ENCODE peak calls at places on chromosome 9, in seven cellular contexts. F, A, N, V, K, H and U are unnamed samples.

GRCh38 chr9:131554088-131554864 is 9.0 kb downstream of the PRRT1B start:
- DNase-seq in A (no peak), K (no peak), N (no peak), V (no peak), H (no peak), F (no peak), U (no peak)

GRCh38 chr9:136726631-136727191 is 14.3 kb downstream of the DIPK1B start:
- DNase-seq in N (peak), H (peak), K (no peak), F (no peak), V (peak), A (peak), U (peak)

GRCh38 chr9:15295761-15296405 is 11.1 kb downstream of the TTC39B start:
- DNase-seq in H (peak), A (no peak), K (peak), N (no peak), F (no peak), V (peak), U (peak)

GRCh38 chr9:124613849-124614248 is 106.7 kb upstream of the NR5A1 start:
- DNase-seq in K (no peak), V (no peak), F (no peak), H (no peak), A (no peak), N (no peak), U (no peak)

GRCh38 chr9:93096131-93096802 is at the start of gene CARD19:
- DNase-seq in V (peak), F (no peak), N (peak), K (peak), H (peak), A (peak), U (no peak)

GRCh38 chr9:130667117-130667430 is 2.7 kb downstream of the PRDM12 start:
- DNase-seq in F (no peak), H (no peak), V (no peak), A (no peak), K (no peak), N (no peak), U (no peak)

GRCh38 chr9:133188006-133188842 is 20.8 kb downstream of the OBP2B start:
- DNase-seq in H (no peak), K (peak), F (peak), A (no peak), V (no peak), N (no peak), U (no peak)

GRCh38 chr9:124339603-124340146 is 75.6 kb downstream of the PSMB7 start:
- DNase-seq in N (no peak), H (no peak), F (no peak), V (no peak), K (no peak), A (no peak), U (no peak)

GRCh38 chr9:33797837-33798236 is 2.5 kb downstream of the PRSS3 start:
- DNase-seq in A (no peak), K (no peak), F (no peak), H (no peak), V (no peak), N (no peak), U (no peak)

GRCh38 chr9:34558911-34559615 is 30.5 kb downstream of the CNTFR start:
- DNase-seq in K (no peak), F (no peak), V (no peak), H (no peak), N (no peak), A (no peak), U (no peak)

GRCh38 chr9:114588671-114589526 is 1.3 kb downstream of the ATP6V1G1 start:
- DNase-seq in H (peak), A (no peak), N (no peak), K (no peak), F (no peak), V (peak), U (no peak)

GRCh38 chr9:91037511-91038482 is 236.2 kb downstream of the SYK start:
- DNase-seq in K (peak), A (no peak), N (no peak), H (peak), V (peak), F (no peak), U (no peak)

GRCh38 chr9:89234186-89234585 is 55.6 kb upstream of the SHC3 start:
- DNase-seq in A (no peak), K (no peak), N (no peak), F (no peak), H (no peak), V (no peak), U (no peak)

GRCh38 chr9:85200726-85201402 is 531.3 kb downstream of the NTRK2 start:
- DNase-seq in N (no peak), V (no peak), F (no peak), K (no peak), H (no peak), A (no peak), U (no peak)

GRCh38 chr9:129464972-129465833 is 155.7 kb downstream of the C9orf50 start:
- DNase-seq in F (no peak), A (no peak), V (peak), H (peak), N (no peak), K (no peak), U (no peak)

GRCh38 chr9:112586600-112587155 is 100.1 kb downstream of the KIAA1958 start:
- DNase-seq in H (peak), A (no peak), N (no peak), F (no peak), K (no peak), V (no peak), U (no peak)

GRCh38 chr9:120578614-120579013 is 1.4 kb downstream of the CDK5RAP2 start:
- DNase-seq in H (no peak), K (no peak), V (no peak), F (no peak), N (no peak), A (no peak), U (no peak)

GRCh38 chr9:13719410-13719809 is 439.9 kb upstream of the MPDZ start:
- DNase-seq in A (no peak), N (no peak), F (no peak), H (peak), K (peak), V (peak), U (no peak)

GRCh38 chr9:127548352-127548878 is 63.7 kb upstream of the STXBP1 start:
- DNase-seq in K (no peak), F (no peak), H (no peak), A (no peak), N (no peak), V (no peak), U (no peak)

GRCh38 chr9:15738011-15738410 is 185.2 kb downstream of the CCDC171 start:
- DNase-seq in A (no peak), H (no peak), K (no peak), F (no peak), N (no peak), V (no peak), U (no peak)